ENCODE peak calls at places on chromosomes 1 and 21, in six cellular contexts. One of them, this sample, is unnamed.

GRCh38 chr1:91736146-91736998 is 149.6 kb downstream of the TGFBR3 start:
- DNase-seq in A549: no peak
- DNase-seq in ovary: peak; percentile 57
- DNase-seq in transverse colon: peak; percentile 27
- DNase-seq in HepG2: peak; percentile 31
- DNase-seq in tibial nerve: no peak
- DNase-seq in this sample: peak; percentile 87

GRCh38 chr1:210598135-210598652 is 269.5 kb downstream of the HHAT start:
- DNase-seq in transverse colon: peak; percentile 43
- DNase-seq in tibial nerve: peak; percentile 55
- DNase-seq in HepG2: peak; percentile 20
- DNase-seq in A549: peak; percentile 66
- DNase-seq in ovary: no peak
- DNase-seq in this sample: peak; percentile 88

GRCh38 chr1:115166531-115167091 is 77.3 kb upstream of the TSPAN2 start:
- DNase-seq in A549: no peak
- DNase-seq in tibial nerve: no peak
- DNase-seq in HepG2: no peak
- DNase-seq in transverse colon: no peak
- DNase-seq in ovary: no peak
- DNase-seq in this sample: no peak

GRCh38 chr1:180196436-180197003 is 33.5 kb upstream of the LHX4 start:
- DNase-seq in tibial nerve: no peak
- DNase-seq in ovary: no peak
- DNase-seq in HepG2: no peak
- DNase-seq in transverse colon: no peak
- DNase-seq in A549: no peak
- DNase-seq in this sample: no peak

GRCh38 chr1:3398741-3399140 is 55.7 kb upstream of the ARHGEF16 start:
- DNase-seq in HepG2: no peak
- DNase-seq in A549: no peak
- DNase-seq in tibial nerve: no peak
- DNase-seq in ovary: no peak
- DNase-seq in transverse colon: no peak
- DNase-seq in this sample: no peak

GRCh38 chr1:185551008-185551407 is 183.2 kb upstream of the HMCN1 start:
- DNase-seq in transverse colon: no peak
- DNase-seq in tibial nerve: peak; percentile 62
- DNase-seq in HepG2: no peak
- DNase-seq in ovary: no peak
- DNase-seq in A549: no peak
- DNase-seq in this sample: peak; percentile 74

GRCh38 chr1:36208978-36209708 is 15.1 kb upstream of the THRAP3 start:
- DNase-seq in transverse colon: no peak
- DNase-seq in A549: no peak
- DNase-seq in tibial nerve: peak; percentile 52
- DNase-seq in ovary: no peak
- DNase-seq in HepG2: no peak
- DNase-seq in this sample: no peak

GRCh38 chr21:25556087-25556486 is 51.2 kb downstream of the MRPL39 start:
- DNase-seq in ovary: no peak
- DNase-seq in A549: no peak
- DNase-seq in HepG2: no peak
- DNase-seq in transverse colon: no peak
- DNase-seq in tibial nerve: no peak
- DNase-seq in this sample: no peak

GRCh38 chr1:112445591-112445990 is 49.6 kb downstream of the CTTNBP2NL start:
- DNase-seq in transverse colon: no peak
- DNase-seq in HepG2: no peak
- DNase-seq in tibial nerve: no peak
- DNase-seq in ovary: no peak
- DNase-seq in A549: no peak
- DNase-seq in this sample: no peak

DNA sequence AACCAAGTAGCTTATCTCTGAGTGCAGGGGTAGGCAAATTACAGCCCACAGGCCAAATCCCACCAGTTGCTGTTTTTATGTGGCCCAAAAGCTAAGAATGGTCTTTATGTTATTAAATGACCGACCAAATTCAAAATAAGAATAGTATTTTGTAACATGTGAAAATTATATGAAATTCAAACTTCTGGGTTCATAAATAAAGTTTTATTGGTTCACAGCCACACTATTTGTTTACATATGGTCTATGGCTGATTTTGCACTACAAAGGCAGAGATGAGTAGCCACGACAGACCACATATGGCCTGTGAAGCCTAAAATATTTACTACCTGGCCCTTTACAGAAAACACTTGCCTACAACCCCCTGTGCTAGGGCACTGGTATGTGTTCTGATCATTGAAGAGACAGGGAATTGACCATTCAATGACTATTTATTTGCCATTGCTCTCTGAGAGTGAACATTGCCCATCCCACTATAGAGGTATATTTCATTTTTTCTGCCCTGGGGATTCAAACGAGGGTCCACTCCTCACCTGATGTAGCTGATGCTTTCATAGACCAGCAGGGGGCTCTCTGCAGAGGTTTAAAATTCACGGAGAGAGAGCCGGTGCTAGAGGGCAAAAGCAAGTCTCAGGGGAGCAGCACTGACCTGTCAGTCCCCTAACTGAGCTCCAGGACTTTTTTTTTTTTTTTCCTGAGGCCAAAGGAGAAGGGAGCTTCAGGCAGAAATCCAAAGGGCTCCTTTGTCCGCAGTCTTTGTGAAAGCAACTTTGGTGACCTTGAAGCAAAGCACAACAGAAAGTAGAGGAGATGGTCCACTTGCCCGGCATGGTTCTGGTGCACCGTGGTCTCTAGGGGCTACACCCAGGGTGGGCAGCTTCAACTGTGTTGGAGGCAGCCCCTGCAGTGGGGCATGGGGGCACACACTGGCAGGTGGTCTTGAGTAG is 7.3 kb upstream of the GNL2 start:
- DNase-seq in transverse colon: peak; percentile 28
- DNase-seq in HepG2: peak; percentile 59
- DNase-seq in ovary: no peak
- DNase-seq in A549: peak; percentile 56
- DNase-seq in tibial nerve: peak; percentile 6
- DNase-seq in this sample: no peak
- TF ChIP-seq CTCF in transverse colon: peak; percentile 59
- TF ChIP-seq CTCF in HepG2: peak; percentile 64
- TF ChIP-seq CTCF in ovary: no peak
- TF ChIP-seq CTCF in A549: peak; percentile 68
- TF ChIP-seq CTCF in tibial nerve: peak; percentile 28
- TF ChIP-seq CTCF in this sample: peak; percentile 66

DNA sequence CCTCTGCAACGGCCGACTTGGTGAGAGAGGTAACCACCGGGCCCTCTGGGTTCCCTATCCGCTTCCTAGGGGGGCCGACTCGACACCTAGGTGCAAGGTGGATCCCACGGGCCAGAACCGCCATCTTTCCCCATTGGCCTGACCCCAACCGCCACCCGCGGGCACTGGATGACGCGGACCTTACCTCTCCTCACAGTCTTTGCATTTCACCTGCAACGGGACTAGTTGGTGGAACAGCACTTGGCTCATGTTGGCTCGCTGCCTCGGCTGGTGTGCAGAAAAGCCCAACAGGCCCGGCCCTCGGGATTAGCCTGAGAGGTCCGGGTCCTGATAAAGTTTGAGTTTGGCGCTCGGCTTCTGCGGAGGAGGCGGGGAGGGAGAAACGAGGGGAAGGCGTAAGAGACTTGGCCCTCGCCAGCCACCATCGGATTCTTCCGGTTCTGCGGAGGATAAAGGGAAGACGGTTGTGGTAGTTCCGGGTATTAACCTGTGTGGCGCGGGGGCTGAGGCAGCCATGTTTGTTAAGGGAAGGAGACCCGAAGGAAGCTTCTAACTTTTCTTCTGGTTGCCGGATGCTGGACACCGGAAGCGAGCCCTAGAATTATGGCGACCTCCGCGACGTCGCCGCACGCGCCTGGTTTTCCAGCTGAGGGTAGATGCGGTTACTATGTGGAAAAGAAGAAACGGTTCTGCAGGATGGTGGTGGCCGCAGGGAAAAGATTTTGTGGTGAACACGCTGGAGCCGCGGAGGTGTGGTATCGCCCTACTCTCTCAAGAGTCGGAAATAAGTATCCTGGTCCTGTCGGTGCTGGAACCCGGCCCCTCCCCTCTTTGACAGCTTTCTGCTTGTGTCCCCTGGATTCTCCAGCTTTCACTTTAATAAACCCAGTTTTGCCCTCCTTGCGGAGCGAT is at the start of the genes SASS6 and TRMT13:
- DNase-seq in HepG2: peak; percentile 97
- DNase-seq in tibial nerve: peak; percentile 95
- DNase-seq in ovary: peak; percentile 95
- DNase-seq in A549: peak; percentile 69
- DNase-seq in transverse colon: peak; percentile 98
- DNase-seq in this sample: peak; percentile 98
- TF ChIP-seq POLR2A in HepG2: peak; percentile 62
- TF ChIP-seq POLR2A in tibial nerve: no peak
- TF ChIP-seq POLR2A in ovary: no peak
- TF ChIP-seq POLR2A in A549: peak; percentile 50
- TF ChIP-seq POLR2A in transverse colon: peak; percentile 17
- TF ChIP-seq POLR2A in this sample: no peak

GRCh38 chr1:6223617-6224016 is 12.1 kb downstream of the ICMT start:
- DNase-seq in tibial nerve: no peak
- DNase-seq in HepG2: no peak
- DNase-seq in ovary: no peak
- DNase-seq in transverse colon: no peak
- DNase-seq in A549: no peak
- DNase-seq in this sample: no peak

GRCh38 chr1:6218380-6218779 is 12.5 kb downstream of the RNF207 start:
- DNase-seq in transverse colon: no peak
- DNase-seq in HepG2: no peak
- DNase-seq in ovary: no peak
- DNase-seq in tibial nerve: no peak
- DNase-seq in A549: no peak
- DNase-seq in this sample: no peak

GRCh38 chr1:6221210-6221784 is 14.5 kb downstream of the ICMT start:
- DNase-seq in HepG2: no peak
- DNase-seq in A549: no peak
- DNase-seq in transverse colon: no peak
- DNase-seq in tibial nerve: no peak
- DNase-seq in ovary: no peak
- DNase-seq in this sample: no peak

GRCh38 chr1:6222644-6223043 is 13.1 kb downstream of the ICMT start:
- DNase-seq in A549: no peak
- DNase-seq in ovary: no peak
- DNase-seq in transverse colon: peak; percentile 39
- DNase-seq in HepG2: no peak
- DNase-seq in tibial nerve: peak; percentile 63
- DNase-seq in this sample: no peak

DNA sequence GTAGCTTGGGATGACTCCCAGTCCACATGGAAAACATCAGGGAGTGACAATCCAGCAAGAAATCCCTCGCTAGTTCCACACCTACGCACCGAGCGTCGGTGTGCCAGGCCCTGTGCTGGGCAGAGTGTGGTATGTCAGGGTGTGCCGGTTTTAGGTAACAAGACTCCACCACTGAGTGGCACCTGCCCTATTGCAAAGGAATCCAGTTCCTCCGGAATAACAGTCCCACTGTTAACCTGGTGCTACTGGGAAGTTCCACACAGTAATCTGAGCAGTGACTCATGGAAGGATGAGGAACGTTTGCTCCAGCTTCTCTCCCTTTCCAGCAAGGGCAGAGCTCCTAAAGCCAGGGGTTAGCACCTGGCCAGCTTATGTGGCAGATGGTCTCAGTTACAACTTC is 14.3 kb downstream of the RNF207 start:
- DNase-seq in transverse colon: no peak
- DNase-seq in A549: no peak
- DNase-seq in HepG2: no peak
- DNase-seq in tibial nerve: no peak
- DNase-seq in ovary: no peak
- DNase-seq in this sample: no peak
- TF ChIP-seq EP300 in transverse colon: no peak
- TF ChIP-seq EP300 in A549: no peak
- TF ChIP-seq EP300 in HepG2: no peak
- TF ChIP-seq EP300 in tibial nerve: no peak
- TF ChIP-seq EP300 in ovary: no peak
- TF ChIP-seq EP300 in this sample: no peak

DNA sequence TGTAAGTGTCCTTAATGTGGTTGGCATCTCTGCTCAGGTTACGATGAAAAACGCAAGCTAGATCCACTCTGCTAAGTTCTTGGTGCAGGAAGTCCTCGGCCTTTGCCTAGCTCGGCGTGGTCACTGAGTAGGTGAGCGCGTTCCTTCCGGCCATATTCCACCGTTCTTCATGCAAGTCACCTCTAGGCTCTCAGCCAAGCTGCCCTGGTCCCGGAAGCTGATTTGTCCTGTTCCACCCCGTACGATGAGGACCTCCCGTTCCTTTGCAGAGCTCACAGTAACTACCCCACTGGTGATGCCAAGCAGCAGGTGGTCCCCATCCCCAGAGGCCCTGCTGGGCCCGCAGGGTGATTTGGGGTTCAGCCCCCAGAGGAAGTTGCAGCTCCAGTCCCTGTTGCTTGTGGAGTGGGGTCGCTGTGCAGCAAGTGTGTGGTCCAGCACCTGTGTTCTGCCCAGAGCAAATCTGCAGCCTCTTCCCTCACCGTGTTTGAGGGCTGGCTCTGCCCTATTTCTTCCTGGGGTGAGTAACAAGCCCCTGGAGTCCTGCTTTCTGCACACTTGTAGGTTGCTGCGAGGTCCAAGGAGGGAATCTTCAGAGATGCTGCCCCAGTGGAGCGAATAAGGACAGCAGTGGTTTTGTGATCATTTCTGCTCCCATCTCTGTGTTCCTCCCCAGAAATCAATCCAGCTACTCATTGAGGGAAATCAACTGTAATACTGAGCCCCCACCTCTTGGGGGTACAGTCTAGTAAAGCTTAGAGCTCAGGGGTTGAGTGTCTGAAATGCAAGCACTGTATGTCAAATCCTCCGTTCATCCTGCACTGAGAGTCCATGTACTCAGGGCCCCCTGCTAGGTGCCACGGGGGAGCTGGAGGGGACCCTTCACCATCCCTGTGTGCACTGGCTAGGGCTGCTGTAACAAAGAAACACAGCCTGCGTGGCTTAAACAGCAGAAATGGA is 2.3 kb downstream of the UMODL1 start:
- DNase-seq in HepG2: no peak
- DNase-seq in tibial nerve: no peak
- DNase-seq in ovary: no peak
- DNase-seq in A549: no peak
- DNase-seq in transverse colon: no peak
- DNase-seq in this sample: no peak
- TF ChIP-seq CTCF in HepG2: no peak
- TF ChIP-seq CTCF in tibial nerve: no peak
- TF ChIP-seq CTCF in ovary: no peak
- TF ChIP-seq CTCF in A549: no peak
- TF ChIP-seq CTCF in transverse colon: no peak
- TF ChIP-seq CTCF in this sample: no peak

GRCh38 chr1:27366411-27367159 is at the start of gene MAP3K6:
- DNase-seq in tibial nerve: peak; percentile 83
- DNase-seq in A549: peak; percentile 70
- DNase-seq in HepG2: no peak
- DNase-seq in ovary: peak; percentile 79
- DNase-seq in transverse colon: peak; percentile 90
- DNase-seq in this sample: peak; percentile 96
- TF ChIP-seq POLR2A in tibial nerve: peak; percentile 65
- TF ChIP-seq POLR2A in A549: peak; percentile 48
- TF ChIP-seq POLR2A in HepG2: peak; percentile 42
- TF ChIP-seq POLR2A in ovary: peak; percentile 69
- TF ChIP-seq POLR2A in transverse colon: peak; percentile 86
- TF ChIP-seq POLR2A in this sample: peak; percentile 81